ENCODE peak calls at places on chromosome 1, in four cellular contexts. X is GM12865; S is activated T-cell treated with anti-CD3 and anti-CD28 coated beads, Interleukin-2, amount 50 U/mL, for 24 hours; H is NCI-H2081. L is an unnamed sample.

GRCh38 chr1:200739499-200740290 is 1.0 kb downstream of the CAMSAP2 start:
- DNase-seq in H (no peak), X (no peak), S (peak), L (no peak)

GRCh38 chr1:205504311-205505075 is at the start of gene CDK18:
- DNase-seq in S (peak), X (peak), H (peak), L (peak)

GRCh38 chr1:162670928-162671663 is 38.8 kb downstream of the DDR2 start:
- DNase-seq in S (no peak), H (no peak), X (no peak), L (no peak)

GRCh38 chr1:210800756-210801155 is 333.2 kb downstream of the KCNH1 start:
- DNase-seq in S (no peak), X (no peak), H (no peak), L (no peak)

GRCh38 chr1:64838486-64838885 is 93.6 kb downstream of the RAVER2 start:
- DNase-seq in X (no peak), H (no peak), S (no peak), L (no peak)

GRCh38 chr1:115596080-115596795 is 45.5 kb upstream of the VANGL1 start:
- DNase-seq in H (no peak), S (no peak), X (no peak), L (no peak)

GRCh38 chr1:242523968-242524570 is 428 bp downstream of the PLD5 start:
- DNase-seq in X (no peak), S (peak), H (peak), L (no peak)

GRCh38 chr1:36738245-36738644 is 255.5 kb upstream of the CSF3R start:
- DNase-seq in S (no peak), H (no peak), X (no peak), L (no peak)

GRCh38 chr1:37717631-37718030 is 25.3 kb downstream of the CDCA8 start:
- DNase-seq in X (no peak), S (no peak), H (no peak), L (no peak)

GRCh38 chr1:236794585-236795034 is 482 bp upstream of the MTR start:
- DNase-seq in X (no peak), S (no peak), H (no peak), L (no peak)

GRCh38 chr1:86441581-86441980 is 17.6 kb downstream of the CLCA2 start:
- DNase-seq in X (no peak), H (no peak), S (no peak), L (no peak)

GRCh38 chr1:65625528-65625927 is 167.2 kb upstream of the PDE4B start:
- DNase-seq in S (no peak), H (no peak), X (no peak), L (no peak)

GRCh38 chr1:21781971-21782867 is 730 bp downstream of the USP48 start:
- DNase-seq in X (peak), S (no peak), H (peak), L (peak)

GRCh38 chr1:160653620-160654016 is 6.8 kb upstream of the SLAMF1 start:
- DNase-seq in H (no peak), X (peak), S (no peak), L (peak)

GRCh38 chr1:24085546-24085945 is 26.4 kb downstream of the MYOM3 start:
- DNase-seq in S (no peak), H (no peak), X (no peak), L (no peak)

GRCh38 chr1:85259866-85260345 is 444 bp upstream of the C1orf52 start:
- DNase-seq in H (no peak), X (no peak), S (no peak), L (no peak)

GRCh38 chr1:82920418-82921248 is 1078.3 kb downstream of the TTLL7 start:
- DNase-seq in H (no peak), X (no peak), S (no peak), L (peak)

GRCh38 chr1:109391161-109391556 is 6.6 kb downstream of the SORT1 start:
- DNase-seq in H (no peak), S (no peak), X (no peak), L (no peak)

GRCh38 chr1:173093721-173094450 is 43.1 kb upstream of the TNFSF18 start:
- DNase-seq in H (no peak), X (no peak), S (no peak), L (no peak)

GRCh38 chr1:9861371-9861770 is 37.6 kb upstream of the CLSTN1 start:
- DNase-seq in H (no peak), X (peak), S (no peak), L (peak)

GRCh38 chr1:63854091-63854490 is 80.3 kb downstream of the ROR1 start:
- DNase-seq in H (no peak), X (no peak), S (no peak), L (no peak)